ENCODE peak calls at places on chromosomes 12 and 14, in nine cellular contexts. Y is A549, M is HCT116, L is Panc1, F is GM23338, T is K562, Q is HL-60, H is SK-N-SH, R is HepG2. W is an unnamed sample.

GRCh38 chr12:130162267-130162666 is at the start of gene FZD10:
- DNase-seq in Y (no peak), M (no peak), L (no peak), F (peak; percentile 62), T (no peak), Q (no peak), H (peak; percentile 77), R (no peak), W (no peak)

GRCh38 chr14:92603309-92604257 is 90.0 kb downstream of the RIN3 start:
- DNase-seq in Y (peak; percentile 46), M (no peak), L (no peak), F (peak; percentile 44), T (no peak), Q (no peak), H (no peak), R (no peak), W (no peak)

GRCh38 chr14:72692678-72693077 is 201.2 kb downstream of the DPF3 start:
- DNase-seq in Y (no peak), M (no peak), L (no peak), F (peak; percentile 72), T (no peak), Q (no peak), H (no peak), R (no peak), W (no peak)

GRCh38 chr12:22981711-22982110 is 356.7 kb downstream of the ETNK1 start:
- DNase-seq in Y (peak; percentile 16), M (no peak), L (no peak), F (peak; percentile 27), T (no peak), Q (no peak), H (no peak), R (no peak), W (no peak)

GRCh38 chr12:113961921-113962710 is 4.0 kb downstream of the RBM19 start:
- DNase-seq in Y (peak; percentile 18), M (no peak), L (no peak), F (no peak), T (no peak), Q (peak; percentile 73), H (no peak), R (peak; percentile 20), W (peak; percentile 71)

GRCh38 chr12:11202811-11203210 is 16.1 kb upstream of the TAS2R42 start:
- DNase-seq in Y (no peak), M (no peak), L (no peak), F (no peak), T (no peak), Q (no peak), H (no peak), R (no peak), W (no peak)

GRCh38 chr12:58873496-58873895 is 46.8 kb downstream of the LRIG3 start:
- DNase-seq in Y (no peak), M (no peak), L (no peak), F (no peak), T (no peak), Q (no peak), H (no peak), R (no peak), W (no peak)

GRCh38 chr14:93002851-93003298 is 79.9 kb downstream of the CHGA start:
- DNase-seq in Y (no peak), M (no peak), L (no peak), F (no peak), T (no peak), Q (no peak), H (no peak), R (peak; percentile 61), W (no peak)

GRCh38 chr12:105220150-105220928 is 15.6 kb downstream of the APPL2 start:
- DNase-seq in Y (no peak), M (no peak), L (no peak), F (no peak), T (no peak), Q (no peak), H (no peak), R (no peak), W (no peak)

GRCh38 chr14:21350539-21350938 is 33.3 kb downstream of the SUPT16H start:
- DNase-seq in Y (no peak), M (no peak), L (no peak), F (no peak), T (no peak), Q (no peak), H (no peak), R (no peak), W (no peak)

DNA sequence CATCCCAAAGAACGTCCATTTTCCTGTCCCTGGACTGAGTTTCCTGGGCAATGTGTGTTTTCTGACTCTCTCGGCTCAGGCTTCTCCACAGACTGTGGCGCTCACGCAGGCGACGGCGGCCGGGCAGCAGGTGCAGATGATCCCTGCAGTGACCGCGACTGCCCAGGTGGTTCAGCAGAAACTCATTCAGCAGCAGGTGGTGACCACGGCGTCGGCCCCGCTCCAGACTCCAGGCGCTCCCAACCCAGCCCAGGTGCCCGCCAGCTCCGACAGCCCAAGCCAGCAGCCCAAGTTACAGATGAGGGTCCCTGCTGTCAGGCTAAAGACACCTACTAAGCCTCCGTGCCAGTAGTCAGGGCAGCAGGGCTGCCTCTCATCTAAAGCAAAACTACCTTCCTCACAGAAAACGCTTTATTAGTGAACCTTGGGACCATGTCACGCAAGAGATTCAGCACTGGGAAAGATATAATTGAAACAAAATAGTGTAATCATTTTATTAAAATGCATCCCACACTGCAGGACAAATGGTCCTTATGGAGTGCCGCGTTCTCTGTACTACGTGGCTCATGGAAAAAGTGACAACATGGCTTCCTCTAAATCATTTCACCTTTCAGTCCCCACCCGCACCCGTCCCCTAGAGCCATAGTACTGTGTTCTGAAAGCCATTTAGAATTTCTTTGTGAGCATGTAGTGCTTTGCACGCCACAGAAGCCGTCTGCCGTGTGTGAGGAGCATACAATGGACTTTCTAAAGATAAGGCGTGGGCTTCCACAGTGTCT is 66.6 kb downstream of the DDX51 start:
- DNase-seq in Y (no peak), M (no peak), L (no peak), F (no peak), T (no peak), Q (no peak), H (no peak), R (no peak), W (no peak)
- TF ChIP-seq REST in Y (no peak), M (no peak), L (no peak), F (no peak), T (no peak), Q (no peak), H (no peak), R (no peak), W (no peak)

GRCh38 chr14:51859136-51859535 is 1.3 kb upstream of the GNG2 start:
- DNase-seq in Y (no peak), M (no peak), L (no peak), F (no peak), T (no peak), Q (no peak), H (no peak), R (no peak), W (no peak)
- TF ChIP-seq REST in Y (no peak), M (no peak), L (no peak), F (no peak), T (no peak), Q (no peak), H (no peak), R (no peak), W (no peak)

GRCh38 chr14:49972199-49972671 is 79.4 kb downstream of the ARF6 start:
- DNase-seq in Y (peak; percentile 66), M (no peak), L (peak; percentile 51), F (no peak), T (no peak), Q (no peak), H (no peak), R (no peak), W (no peak)
- TF ChIP-seq REST in Y (no peak), M (no peak), L (no peak), F (no peak), T (no peak), Q (no peak), H (no peak), R (no peak), W (no peak)

GRCh38 chr12:115941362-115941761 is 336.1 kb downstream of the MED13L start:
- DNase-seq in Y (no peak), M (no peak), L (no peak), F (no peak), T (no peak), Q (no peak), H (no peak), R (no peak), W (no peak)
- TF ChIP-seq REST in Y (no peak), M (no peak), L (no peak), F (no peak), T (no peak), Q (no peak), H (no peak), R (no peak), W (no peak)

GRCh38 chr14:64792871-64793560 is 86.7 kb downstream of the SPTB start:
- DNase-seq in Y (no peak), M (no peak), L (no peak), F (no peak), T (no peak), Q (no peak), H (no peak), R (no peak), W (no peak)

GRCh38 chr14:64792231-64792630 is 87.5 kb downstream of the SPTB start:
- DNase-seq in Y (no peak), M (no peak), L (no peak), F (no peak), T (no peak), Q (no peak), H (no peak), R (no peak), W (no peak)

GRCh38 chr14:64789696-64790095 is 85.5 kb downstream of the PLEKHG3 start:
- DNase-seq in Y (no peak), M (no peak), L (no peak), F (no peak), T (no peak), Q (no peak), H (no peak), R (no peak), W (no peak)

GRCh38 chr14:64788706-64789105 is 84.5 kb downstream of the PLEKHG3 start:
- DNase-seq in Y (peak; percentile 62), M (peak; percentile 37), L (no peak), F (no peak), T (no peak), Q (no peak), H (no peak), R (no peak), W (no peak)

DNA sequence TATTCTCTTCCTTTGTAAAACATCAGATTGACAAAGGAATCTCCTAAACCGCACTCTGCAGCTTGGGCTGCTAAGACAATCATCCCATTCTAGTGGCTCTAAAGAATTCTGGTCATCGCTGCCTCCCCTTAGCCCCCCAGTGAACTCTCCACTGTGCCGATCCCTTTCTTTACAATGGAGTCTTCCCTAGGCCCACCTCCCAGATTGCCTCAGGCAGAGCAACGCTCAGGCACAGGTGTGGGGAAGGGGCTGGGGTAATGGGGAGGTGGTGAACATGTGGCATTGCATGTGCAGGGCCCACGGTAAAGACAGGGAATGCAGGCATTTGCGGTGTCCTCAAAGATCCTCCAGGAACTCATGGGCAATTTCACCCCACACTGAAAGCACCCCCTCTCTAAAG is 86.3 kb downstream of the PLEKHG3 start:
- DNase-seq in Y (no peak), M (no peak), L (no peak), F (peak; percentile 21), T (no peak), Q (no peak), H (no peak), R (no peak), W (no peak)
- TF ChIP-seq REST in Y (no peak), M (no peak), L (no peak), F (no peak), T (no peak), Q (no peak), H (no peak), R (no peak), W (no peak)